ENCODE peak calls at places on chromosomes 11 and 22, in nine cellular contexts. One of them, this sample, is unnamed.

GRCh38 chr11:112470355-112470754 is 209.7 kb upstream of the PLET1 start:
- DNase-seq in endothelial cell of umbilical vein: no peak
- DNase-seq in body of pancreas: no peak
- DNase-seq in pancreas: no peak
- DNase-seq in CD8-positive, alpha-beta T cell: no peak
- DNase-seq in lower leg skin: no peak
- DNase-seq in NB4: no peak
- DNase-seq in GM10248: no peak
- DNase-seq in foreskin fibroblast: no peak
- DNase-seq in this sample: no peak

GRCh38 chr11:69471329-69472052 is 10.0 kb upstream of the LINC01488 start:
- DNase-seq in lower leg skin: no peak
- DNase-seq in pancreas: no peak
- DNase-seq in CD8-positive, alpha-beta T cell: no peak
- DNase-seq in body of pancreas: no peak
- DNase-seq in endothelial cell of umbilical vein: peak
- DNase-seq in GM10248: no peak
- DNase-seq in NB4: no peak
- DNase-seq in foreskin fibroblast: peak
- DNase-seq in this sample: no peak

GRCh38 chr11:102399189-102399588 is 52.2 kb downstream of the BIRC2 start:
- DNase-seq in GM10248: no peak
- DNase-seq in pancreas: no peak
- DNase-seq in NB4: no peak
- DNase-seq in endothelial cell of umbilical vein: no peak
- DNase-seq in lower leg skin: no peak
- DNase-seq in body of pancreas: no peak
- DNase-seq in CD8-positive, alpha-beta T cell: no peak
- DNase-seq in foreskin fibroblast: no peak
- DNase-seq in this sample: no peak

GRCh38 chr11:16789061-16789415 is 50.6 kb downstream of the C11orf58 start:
- DNase-seq in pancreas: no peak
- DNase-seq in CD8-positive, alpha-beta T cell: no peak
- DNase-seq in foreskin fibroblast: no peak
- DNase-seq in GM10248: no peak
- DNase-seq in endothelial cell of umbilical vein: no peak
- DNase-seq in lower leg skin: no peak
- DNase-seq in body of pancreas: no peak
- DNase-seq in NB4: no peak
- DNase-seq in this sample: no peak

GRCh38 chr11:102647430-102647829 is 22.3 kb upstream of the MMP20 start:
- DNase-seq in GM10248: no peak
- DNase-seq in endothelial cell of umbilical vein: peak
- DNase-seq in NB4: no peak
- DNase-seq in CD8-positive, alpha-beta T cell: no peak
- DNase-seq in foreskin fibroblast: peak
- DNase-seq in pancreas: no peak
- DNase-seq in body of pancreas: no peak
- DNase-seq in lower leg skin: no peak
- DNase-seq in this sample: no peak

GRCh38 chr11:16280256-16280682 is 76.1 kb downstream of the SOX6 start:
- DNase-seq in NB4: no peak
- DNase-seq in GM10248: no peak
- DNase-seq in foreskin fibroblast: no peak
- DNase-seq in pancreas: no peak
- DNase-seq in CD8-positive, alpha-beta T cell: no peak
- DNase-seq in lower leg skin: peak
- DNase-seq in endothelial cell of umbilical vein: peak
- DNase-seq in body of pancreas: no peak
- DNase-seq in this sample: no peak

GRCh38 chr11:125452125-125452470 is 44.0 kb downstream of the FEZ1 start:
- DNase-seq in NB4: no peak
- DNase-seq in lower leg skin: no peak
- DNase-seq in pancreas: no peak
- DNase-seq in foreskin fibroblast: no peak
- DNase-seq in CD8-positive, alpha-beta T cell: no peak
- DNase-seq in body of pancreas: no peak
- DNase-seq in endothelial cell of umbilical vein: no peak
- DNase-seq in GM10248: no peak
- DNase-seq in this sample: no peak

GRCh38 chr11:112412383-112412782 is 151.7 kb upstream of the PLET1 start:
- DNase-seq in foreskin fibroblast: no peak
- DNase-seq in lower leg skin: no peak
- DNase-seq in body of pancreas: no peak
- DNase-seq in endothelial cell of umbilical vein: no peak
- DNase-seq in pancreas: no peak
- DNase-seq in CD8-positive, alpha-beta T cell: no peak
- DNase-seq in NB4: no peak
- DNase-seq in GM10248: no peak
- DNase-seq in this sample: no peak

GRCh38 chr11:68223275-68223674 is 10.2 kb upstream of the KMT5B start:
- DNase-seq in pancreas: no peak
- DNase-seq in endothelial cell of umbilical vein: no peak
- DNase-seq in NB4: no peak
- DNase-seq in body of pancreas: no peak
- DNase-seq in GM10248: no peak
- DNase-seq in foreskin fibroblast: no peak
- DNase-seq in CD8-positive, alpha-beta T cell: no peak
- DNase-seq in lower leg skin: no peak
- DNase-seq in this sample: no peak

GRCh38 chr22:45994516-45995404 is 17.8 kb upstream of the WNT7B start:
- DNase-seq in lower leg skin: peak
- DNase-seq in GM10248: peak
- DNase-seq in body of pancreas: peak
- DNase-seq in CD8-positive, alpha-beta T cell: peak
- DNase-seq in foreskin fibroblast: peak
- DNase-seq in pancreas: peak
- DNase-seq in NB4: peak
- DNase-seq in endothelial cell of umbilical vein: peak
- DNase-seq in this sample: peak

GRCh38 chr11:120134106-120134930 is 3.6 kb downstream of the TRIM29 start:
- DNase-seq in NB4: no peak
- DNase-seq in CD8-positive, alpha-beta T cell: peak
- DNase-seq in GM10248: no peak
- DNase-seq in pancreas: no peak
- DNase-seq in lower leg skin: peak
- DNase-seq in endothelial cell of umbilical vein: no peak
- DNase-seq in body of pancreas: peak
- DNase-seq in foreskin fibroblast: no peak
- DNase-seq in this sample: peak

GRCh38 chr11:4610258-4610935 is 2.4 kb upstream of the TRIM68 start:
- DNase-seq in pancreas: no peak
- DNase-seq in endothelial cell of umbilical vein: no peak
- DNase-seq in CD8-positive, alpha-beta T cell: no peak
- DNase-seq in NB4: no peak
- DNase-seq in GM10248: no peak
- DNase-seq in body of pancreas: no peak
- DNase-seq in foreskin fibroblast: no peak
- DNase-seq in lower leg skin: no peak
- DNase-seq in this sample: no peak

GRCh38 chr22:42856179-42856864 is 751 bp downstream of the ARFGAP3 start:
- DNase-seq in body of pancreas: peak
- DNase-seq in endothelial cell of umbilical vein: peak
- DNase-seq in CD8-positive, alpha-beta T cell: peak
- DNase-seq in NB4: peak
- DNase-seq in lower leg skin: peak
- DNase-seq in pancreas: peak
- DNase-seq in GM10248: no peak
- DNase-seq in foreskin fibroblast: no peak
- DNase-seq in this sample: no peak

GRCh38 chr11:63610604-63611394 is 3.4 kb downstream of the PLAAT3 start:
- DNase-seq in body of pancreas: no peak
- DNase-seq in lower leg skin: no peak
- DNase-seq in pancreas: no peak
- DNase-seq in CD8-positive, alpha-beta T cell: no peak
- DNase-seq in NB4: peak
- DNase-seq in endothelial cell of umbilical vein: no peak
- DNase-seq in GM10248: no peak
- DNase-seq in foreskin fibroblast: no peak
- DNase-seq in this sample: no peak

GRCh38 chr11:76839326-76839725 is 21.4 kb upstream of the ACER3 start:
- DNase-seq in CD8-positive, alpha-beta T cell: no peak
- DNase-seq in foreskin fibroblast: no peak
- DNase-seq in NB4: peak
- DNase-seq in GM10248: no peak
- DNase-seq in endothelial cell of umbilical vein: peak
- DNase-seq in body of pancreas: no peak
- DNase-seq in lower leg skin: no peak
- DNase-seq in pancreas: no peak
- DNase-seq in this sample: no peak

GRCh38 chr11:76835928-76836612 is 24.6 kb upstream of the ACER3 start:
- DNase-seq in endothelial cell of umbilical vein: peak
- DNase-seq in NB4: peak
- DNase-seq in body of pancreas: peak
- DNase-seq in foreskin fibroblast: peak
- DNase-seq in CD8-positive, alpha-beta T cell: no peak
- DNase-seq in pancreas: peak
- DNase-seq in GM10248: no peak
- DNase-seq in lower leg skin: peak
- DNase-seq in this sample: no peak

GRCh38 chr11:76836613-76837291 is 24.0 kb upstream of the ACER3 start:
- DNase-seq in GM10248: no peak
- DNase-seq in NB4: no peak
- DNase-seq in foreskin fibroblast: no peak
- DNase-seq in pancreas: no peak
- DNase-seq in CD8-positive, alpha-beta T cell: no peak
- DNase-seq in lower leg skin: no peak
- DNase-seq in body of pancreas: no peak
- DNase-seq in endothelial cell of umbilical vein: no peak
- DNase-seq in this sample: no peak

GRCh38 chr11:76837696-76838421 is 22.9 kb upstream of the ACER3 start:
- DNase-seq in GM10248: no peak
- DNase-seq in endothelial cell of umbilical vein: no peak
- DNase-seq in pancreas: no peak
- DNase-seq in foreskin fibroblast: no peak
- DNase-seq in lower leg skin: no peak
- DNase-seq in body of pancreas: no peak
- DNase-seq in NB4: no peak
- DNase-seq in CD8-positive, alpha-beta T cell: no peak
- DNase-seq in this sample: no peak

GRCh38 chr11:76838422-76839068 is 22.2 kb upstream of the ACER3 start:
- DNase-seq in body of pancreas: no peak
- DNase-seq in lower leg skin: no peak
- DNase-seq in foreskin fibroblast: no peak
- DNase-seq in endothelial cell of umbilical vein: peak
- DNase-seq in pancreas: no peak
- DNase-seq in CD8-positive, alpha-beta T cell: no peak
- DNase-seq in GM10248: no peak
- DNase-seq in NB4: peak
- DNase-seq in this sample: no peak
- TF ChIP-seq CTCF in body of pancreas: no peak
- TF ChIP-seq CTCF in lower leg skin: no peak
- TF ChIP-seq CTCF in foreskin fibroblast: peak
- TF ChIP-seq CTCF in endothelial cell of umbilical vein: peak
- TF ChIP-seq CTCF in pancreas: no peak
- TF ChIP-seq CTCF in CD8-positive, alpha-beta T cell: no peak
- TF ChIP-seq CTCF in GM10248: no peak
- TF ChIP-seq CTCF in NB4: no peak
- TF ChIP-seq CTCF in this sample: no peak

DNA sequence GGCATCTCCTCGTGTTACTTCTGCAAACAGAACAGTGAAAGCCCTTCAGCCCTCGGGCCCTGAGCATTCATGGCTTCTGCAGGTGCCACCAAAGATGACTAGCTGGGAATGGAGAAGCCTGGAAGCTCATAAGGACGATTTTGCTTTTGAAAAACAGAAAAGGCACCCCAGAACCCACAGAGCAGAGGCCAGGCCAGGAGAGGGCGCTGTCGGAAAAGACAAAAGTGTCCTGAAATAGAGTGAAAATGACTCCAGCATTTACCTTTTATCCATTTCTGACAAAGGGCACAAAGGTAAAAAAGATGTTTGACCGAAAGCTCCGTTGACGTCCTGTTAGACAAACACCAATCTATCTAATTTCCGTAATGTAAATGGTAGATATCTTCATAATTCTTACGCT is 37.6 kb downstream of the ZNF195 start:
- DNase-seq in body of pancreas: peak
- DNase-seq in foreskin fibroblast: peak
- DNase-seq in GM10248: peak
- DNase-seq in lower leg skin: peak
- DNase-seq in CD8-positive, alpha-beta T cell: peak
- DNase-seq in NB4: peak
- DNase-seq in pancreas: peak
- DNase-seq in endothelial cell of umbilical vein: peak
- DNase-seq in this sample: peak
- TF ChIP-seq CTCF in body of pancreas: peak
- TF ChIP-seq CTCF in foreskin fibroblast: peak
- TF ChIP-seq CTCF in GM10248: peak
- TF ChIP-seq CTCF in lower leg skin: no peak
- TF ChIP-seq CTCF in CD8-positive, alpha-beta T cell: peak
- TF ChIP-seq CTCF in NB4: peak
- TF ChIP-seq CTCF in pancreas: peak
- TF ChIP-seq CTCF in endothelial cell of umbilical vein: peak
- TF ChIP-seq CTCF in this sample: no peak

GRCh38 chr11:47870404-47870803 is 22.3 kb upstream of the NUP160 start:
- DNase-seq in endothelial cell of umbilical vein: no peak
- DNase-seq in lower leg skin: no peak
- DNase-seq in NB4: no peak
- DNase-seq in foreskin fibroblast: no peak
- DNase-seq in CD8-positive, alpha-beta T cell: no peak
- DNase-seq in body of pancreas: no peak
- DNase-seq in GM10248: no peak
- DNase-seq in pancreas: no peak
- DNase-seq in this sample: no peak
- TF ChIP-seq CTCF in endothelial cell of umbilical vein: no peak
- TF ChIP-seq CTCF in lower leg skin: no peak
- TF ChIP-seq CTCF in NB4: no peak
- TF ChIP-seq CTCF in foreskin fibroblast: no peak
- TF ChIP-seq CTCF in CD8-positive, alpha-beta T cell: peak
- TF ChIP-seq CTCF in body of pancreas: no peak
- TF ChIP-seq CTCF in GM10248: no peak
- TF ChIP-seq CTCF in pancreas: no peak
- TF ChIP-seq CTCF in this sample: no peak

GRCh38 chr22:29268511-29269229 is 602 bp downstream of the EWSR1 start:
- DNase-seq in NB4: peak
- DNase-seq in body of pancreas: peak
- DNase-seq in pancreas: peak
- DNase-seq in GM10248: no peak
- DNase-seq in lower leg skin: peak
- DNase-seq in foreskin fibroblast: peak
- DNase-seq in endothelial cell of umbilical vein: peak
- DNase-seq in CD8-positive, alpha-beta T cell: peak
- DNase-seq in this sample: no peak

GRCh38 chr22:29265929-29266328 is 1.9 kb downstream of the RHBDD3 start:
- DNase-seq in endothelial cell of umbilical vein: no peak
- DNase-seq in GM10248: no peak
- DNase-seq in NB4: no peak
- DNase-seq in foreskin fibroblast: peak
- DNase-seq in body of pancreas: peak
- DNase-seq in CD8-positive, alpha-beta T cell: no peak
- DNase-seq in lower leg skin: no peak
- DNase-seq in pancreas: no peak
- DNase-seq in this sample: no peak

GRCh38 chr22:29266564-29267461 is 968 bp downstream of the RHBDD3 start:
- DNase-seq in pancreas: no peak
- DNase-seq in foreskin fibroblast: no peak
- DNase-seq in CD8-positive, alpha-beta T cell: no peak
- DNase-seq in body of pancreas: peak
- DNase-seq in endothelial cell of umbilical vein: peak
- DNase-seq in NB4: peak
- DNase-seq in GM10248: no peak
- DNase-seq in lower leg skin: no peak
- DNase-seq in this sample: no peak

GRCh38 chr22:29267858-29268510 is at the start of the genes EWSR1 and RHBDD3:
- DNase-seq in body of pancreas: peak
- DNase-seq in GM10248: peak
- DNase-seq in lower leg skin: peak
- DNase-seq in pancreas: peak
- DNase-seq in foreskin fibroblast: peak
- DNase-seq in endothelial cell of umbilical vein: peak
- DNase-seq in NB4: peak
- DNase-seq in CD8-positive, alpha-beta T cell: peak
- DNase-seq in this sample: peak

GRCh38 chr22:29267462-29267857 is 321 bp downstream of the RHBDD3 start:
- DNase-seq in body of pancreas: no peak
- DNase-seq in foreskin fibroblast: no peak
- DNase-seq in lower leg skin: no peak
- DNase-seq in endothelial cell of umbilical vein: no peak
- DNase-seq in NB4: no peak
- DNase-seq in CD8-positive, alpha-beta T cell: no peak
- DNase-seq in GM10248: no peak
- DNase-seq in pancreas: no peak
- DNase-seq in this sample: no peak
- TF ChIP-seq CTCF in body of pancreas: no peak
- TF ChIP-seq CTCF in foreskin fibroblast: no peak
- TF ChIP-seq CTCF in lower leg skin: no peak
- TF ChIP-seq CTCF in endothelial cell of umbilical vein: no peak
- TF ChIP-seq CTCF in NB4: no peak
- TF ChIP-seq CTCF in CD8-positive, alpha-beta T cell: no peak
- TF ChIP-seq CTCF in GM10248: no peak
- TF ChIP-seq CTCF in pancreas: no peak
- TF ChIP-seq CTCF in this sample: no peak

This sample was measured in omental fat pad.